ENCODE peak calls at places on chromosome 21, in nine cellular contexts. R is omental fat pad; V is fibroblast of lung; X is CD4-positive, alpha-beta T cell; Y is astrocyte of the spinal cord; E is gastrocnemius medialis; P is MM.1S; G is IMR-90; A is fibroblast of mammary gland. D is an unnamed sample.

GRCh38 chr21:35697321-35697808 is 363.0 kb downstream of the SETD4 start:
- DNase-seq in E (peak), X (no peak), Y (peak), A (peak), P (peak), R (peak), V (peak), G (peak), D (no peak)

GRCh38 chr21:38938343-38938742 is 132.6 kb downstream of the ETS2 start:
- DNase-seq in A (no peak), E (no peak), V (no peak), R (no peak), G (peak), X (no peak), P (peak), Y (no peak), D (no peak)

GRCh38 chr21:31279986-31280385 is 64.1 kb downstream of the TIAM1 start:
- DNase-seq in G (peak), R (no peak), P (no peak), A (peak), V (peak), E (no peak), Y (no peak), X (no peak), D (no peak)

GRCh38 chr21:14073615-14074014 is 137.1 kb downstream of the LIPI start:
- DNase-seq in G (no peak), E (no peak), P (no peak), A (no peak), Y (no peak), X (no peak), V (no peak), R (no peak), D (no peak)

GRCh38 chr21:45982758-45983731 is 1.5 kb downstream of the COL6A1 start:
- DNase-seq in E (peak), R (no peak), Y (no peak), A (no peak), P (no peak), G (no peak), X (no peak), V (no peak), D (no peak)

GRCh38 chr21:14120091-14120734 is 90.5 kb downstream of the LIPI start:
- DNase-seq in A (peak), R (no peak), P (peak), G (peak), Y (no peak), X (no peak), E (no peak), V (no peak), D (no peak)

GRCh38 chr21:34158866-34159616 is 85.7 kb downstream of the MRPS6 start:
- DNase-seq in E (no peak), A (no peak), V (no peak), X (no peak), Y (no peak), G (no peak), R (no peak), P (no peak), D (no peak)

GRCh38 chr21:33080776-33081175 is 10.8 kb downstream of the OLIG1 start:
- DNase-seq in G (no peak), A (no peak), Y (no peak), R (no peak), V (no peak), E (no peak), X (no peak), P (no peak), D (no peak)

GRCh38 chr21:38142226-38142625 is 114.6 kb upstream of the KCNJ15 start:
- DNase-seq in R (no peak), X (no peak), G (no peak), A (no peak), P (no peak), Y (no peak), E (no peak), V (peak), D (no peak)

GRCh38 chr21:34986561-34987533 is 62.3 kb downstream of the RUNX1 start:
- DNase-seq in R (no peak), V (peak), G (peak), E (no peak), P (peak), Y (peak), A (peak), X (peak), D (no peak)

GRCh38 chr21:44494418-44494817 is 39.1 kb downstream of the LRRC3 start:
- DNase-seq in R (no peak), X (no peak), E (no peak), Y (no peak), P (no peak), A (no peak), G (no peak), V (no peak), D (no peak)

GRCh38 chr21:41170442-41170841 is 2.5 kb downstream of the BACE2 start:
- DNase-seq in G (peak), Y (peak), A (peak), R (no peak), P (peak), E (no peak), V (peak), X (no peak), D (no peak)

GRCh38 chr21:34037446-34037845 is 35.9 kb upstream of the MRPS6 start:
- DNase-seq in E (no peak), Y (peak), A (peak), R (no peak), V (peak), X (no peak), P (no peak), G (peak), D (no peak)

GRCh38 chr21:44713846-44714245 is 2.5 kb upstream of the TSPEAR start:
- DNase-seq in E (no peak), G (no peak), V (no peak), P (no peak), Y (no peak), X (no peak), A (no peak), R (no peak), D (no peak)

GRCh38 chr21:44949161-44950015 is 9.6 kb downstream of the SLX9 start:
- DNase-seq in P (peak), Y (peak), X (peak), G (peak), V (peak), R (peak), A (peak), E (peak), D (no peak)

GRCh38 chr21:29403922-29404538 is 105.3 kb downstream of the BACH1 start:
- DNase-seq in X (no peak), Y (no peak), R (no peak), P (no peak), E (peak), A (peak), G (no peak), V (no peak), D (no peak)

GRCh38 chr21:44449473-44450363 is 5.6 kb upstream of the LRRC3 start:
- DNase-seq in P (no peak), R (no peak), G (no peak), A (no peak), X (no peak), E (no peak), V (peak), Y (no peak), D (no peak)

GRCh38 chr21:43772368-43772870 is 3.7 kb downstream of the CSTB start:
- DNase-seq in R (no peak), P (no peak), E (no peak), V (no peak), A (no peak), G (no peak), X (no peak), Y (no peak), D (no peak)

GRCh38 chr21:41819236-41819855 is 52.5 kb upstream of the RIPK4 start:
- DNase-seq in A (no peak), X (no peak), G (no peak), V (no peak), E (no peak), Y (no peak), R (no peak), P (no peak), D (no peak)

GRCh38 chr21:46161180-46161799 is 5.9 kb upstream of the FTCD start:
- DNase-seq in V (no peak), G (no peak), X (no peak), Y (no peak), A (no peak), P (no peak), E (no peak), R (peak), D (no peak)

GRCh38 chr21:45153358-45154318 is 79.3 kb downstream of the ADARB1 start:
- DNase-seq in A (no peak), G (peak), Y (peak), E (no peak), R (no peak), V (peak), X (no peak), P (no peak), D (no peak)

GRCh38 chr21:25887166-25887565 is 152.4 kb downstream of the GABPA start:
- DNase-seq in R (no peak), G (no peak), V (no peak), P (no peak), Y (no peak), A (peak), E (no peak), X (no peak), D (no peak)

GRCh38 chr21:45801129-45801735 is 157.7 kb downstream of the PCBP3 start:
- DNase-seq in R (no peak), G (no peak), V (no peak), P (no peak), A (no peak), E (no peak), X (no peak), Y (no peak), D (no peak)

GRCh38 chr21:21163904-21164303 is 165.7 kb downstream of the NCAM2 start:
- DNase-seq in A (peak), V (peak), Y (peak), G (peak), E (no peak), P (peak), X (no peak), R (peak), D (peak)

GRCh38 chr21:25396135-25396711 is 211.1 kb downstream of the MRPL39 start:
- DNase-seq in A (no peak), R (no peak), G (no peak), X (no peak), V (no peak), Y (no peak), E (no peak), P (no peak), D (no peak)

GRCh38 chr21:26490771-26491170 is 82.3 kb downstream of the CYYR1 start:
- DNase-seq in P (no peak), A (no peak), V (peak), Y (peak), R (no peak), X (no peak), E (no peak), G (no peak), D (no peak)

GRCh38 chr21:29184047-29184446 is 53.6 kb downstream of the MAP3K7CL start:
- DNase-seq in X (no peak), P (no peak), Y (no peak), G (no peak), A (no peak), V (no peak), R (no peak), E (no peak), D (no peak)

GRCh38 chr21:34669149-34669879 is 520 bp downstream of the CLIC6 start:
- DNase-seq in R (no peak), P (no peak), A (no peak), X (no peak), V (no peak), G (no peak), Y (no peak), E (no peak), D (no peak)

GRCh38 chr21:32538147-32538792 is 47.1 kb downstream of the TCP10L start:
- DNase-seq in A (no peak), G (no peak), Y (no peak), R (no peak), V (no peak), X (no peak), P (peak), E (no peak), D (no peak)

GRCh38 chr21:34029724-34030528 is 43.5 kb upstream of the MRPS6 start:
- DNase-seq in Y (peak), P (peak), A (peak), G (peak), E (peak), R (no peak), V (peak), X (no peak), D (peak)

GRCh38 chr21:21213297-21213696 is 215.1 kb downstream of the NCAM2 start:
- DNase-seq in X (no peak), P (no peak), Y (no peak), A (no peak), G (peak), E (no peak), V (peak), R (no peak), D (no peak)

GRCh38 chr21:30340714-30341573 is 3.5 kb upstream of the KRTAP27-1 start:
- DNase-seq in G (peak), A (peak), Y (peak), X (no peak), R (peak), P (peak), V (peak), E (no peak), D (no peak)

GRCh38 chr21:39968010-39968409 is 100.8 kb downstream of the PCP4 start:
- DNase-seq in Y (no peak), P (peak), V (no peak), R (no peak), G (no peak), A (no peak), X (no peak), E (no peak), D (no peak)

DNA sequence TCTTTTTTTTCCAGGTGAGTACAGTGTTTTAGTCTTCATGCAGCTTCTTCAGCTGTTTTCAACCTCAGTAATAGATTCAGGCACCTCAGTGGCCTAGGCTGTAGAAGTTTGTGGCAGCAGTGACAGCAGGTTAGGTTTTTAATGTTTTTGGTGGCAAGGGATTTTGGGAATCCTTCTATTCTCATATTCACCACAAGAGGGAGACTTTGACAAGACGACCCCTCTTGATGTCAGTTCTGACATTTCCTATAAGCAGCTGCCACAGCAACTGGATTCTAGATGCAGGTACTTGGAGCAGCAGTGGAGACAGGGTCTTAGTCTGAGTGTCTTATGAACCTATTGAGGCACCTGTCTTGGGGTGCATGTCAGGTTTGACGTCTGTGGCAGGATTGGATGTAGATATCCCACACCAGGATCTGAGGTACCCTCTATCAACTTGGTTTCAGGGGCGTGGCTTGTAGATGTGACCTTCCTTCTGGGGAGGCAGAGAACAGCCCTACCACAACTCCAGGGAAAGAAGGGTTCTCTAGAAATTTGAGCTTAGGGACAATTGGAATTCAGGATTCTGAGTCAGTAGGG is 1104.2 kb upstream of the TMPRSS15 start:
- DNase-seq in A (peak), P (peak), G (no peak), E (no peak), X (no peak), V (no peak), R (no peak), Y (no peak), D (no peak)
- TF ChIP-seq CTCF in A (peak), P (peak), G (no peak), E (no peak), X (no peak), V (no peak), R (no peak), Y (peak), D (no peak)

GRCh38 chr21:15520811-15521643 is 208.8 kb upstream of the USP25 start:
- DNase-seq in Y (no peak), E (no peak), G (peak), V (no peak), X (no peak), P (no peak), A (peak), R (no peak), D (no peak)
- TF ChIP-seq CTCF in Y (peak), E (no peak), G (peak), V (peak), X (peak), P (peak), A (peak), R (no peak), D (peak)

DNA sequence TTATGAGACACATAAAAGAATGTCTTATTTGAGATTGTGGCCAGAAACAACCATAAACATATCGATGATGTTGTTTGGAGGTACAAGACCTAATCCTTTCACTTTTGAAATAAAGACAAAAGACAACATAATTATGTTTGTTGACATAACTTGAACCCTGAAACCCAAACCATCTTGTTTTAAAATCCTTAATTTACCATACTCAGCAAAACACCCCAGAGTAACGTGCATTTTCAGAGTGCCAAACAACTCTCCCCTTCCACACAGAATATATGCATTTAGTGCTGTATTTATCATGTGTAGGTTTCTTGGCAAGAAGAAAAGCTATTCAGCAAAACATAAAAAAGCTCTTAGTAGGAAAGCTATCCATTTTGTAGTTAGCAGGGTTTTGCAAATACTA is 17.5 kb downstream of the SIM2 start:
- DNase-seq in G (no peak), X (no peak), V (no peak), A (no peak), P (no peak), E (no peak), R (no peak), Y (no peak), D (no peak)
- TF ChIP-seq CTCF in G (no peak), X (no peak), V (no peak), A (no peak), P (no peak), E (no peak), R (no peak), Y (no peak), D (no peak)

GRCh38 chr21:17554619-17555472 is 42.0 kb downstream of the CXADR start:
- DNase-seq in A (peak), G (peak), X (no peak), V (peak), E (no peak), Y (no peak), R (no peak), P (no peak), D (no peak)
- TF ChIP-seq CTCF in A (peak), G (peak), X (no peak), V (peak), E (no peak), Y (peak), R (no peak), P (peak), D (peak)

D was measured in AG09319.